ENCODE peak calls at places on chromosomes 1 and 21, in seven cellular contexts. One of them, this sample, is unnamed.
A peak's percentile ranks its signal among the peaks of the same experiment; 100 is the strongest.

GRCh38 chr1:88678405-88678804 is 5.7 kb upstream of the PKN2 start:
- DNase-seq in K562: peak; percentile 55
- DNase-seq in GM12892: no peak
- DNase-seq in SK-N-SH: no peak
- DNase-seq in GM12878: no peak
- DNase-seq in H1: no peak
- DNase-seq in HepG2: no peak
- DNase-seq in this sample: no peak

GRCh38 chr1:161791889-161792655 is 26.0 kb downstream of the ATF6 start:
- DNase-seq in K562: no peak
- DNase-seq in GM12892: no peak
- DNase-seq in SK-N-SH: no peak
- DNase-seq in GM12878: no peak
- DNase-seq in H1: no peak
- DNase-seq in HepG2: no peak
- DNase-seq in this sample: no peak

GRCh38 chr1:159011701-159012100 is 2.0 kb downstream of the IFI16 start:
- DNase-seq in K562: no peak
- DNase-seq in GM12892: no peak
- DNase-seq in SK-N-SH: no peak
- DNase-seq in GM12878: no peak
- DNase-seq in H1: no peak
- DNase-seq in HepG2: no peak
- DNase-seq in this sample: no peak

GRCh38 chr1:219130536-219130935 is 43.1 kb upstream of the LYPLAL1 start:
- DNase-seq in K562: no peak
- DNase-seq in GM12892: no peak
- DNase-seq in SK-N-SH: no peak
- DNase-seq in GM12878: no peak
- DNase-seq in H1: no peak
- DNase-seq in HepG2: no peak
- DNase-seq in this sample: no peak

GRCh38 chr1:207752456-207753132 is 740 bp downstream of the CD46 start:
- DNase-seq in K562: peak; percentile 60
- DNase-seq in GM12892: peak; percentile 7
- DNase-seq in SK-N-SH: peak; percentile 28
- DNase-seq in GM12878: no peak
- DNase-seq in H1: no peak
- DNase-seq in HepG2: peak; percentile 87
- DNase-seq in this sample: peak; percentile 16

GRCh38 chr1:229410692-229411433 is 23.0 kb downstream of the ACTA1 start:
- DNase-seq in K562: peak; percentile 44
- DNase-seq in GM12892: no peak
- DNase-seq in SK-N-SH: peak; percentile 86
- DNase-seq in GM12878: no peak
- DNase-seq in H1: no peak
- DNase-seq in HepG2: no peak
- DNase-seq in this sample: no peak

GRCh38 chr1:10210841-10211804 is 753 bp downstream of the KIF1B start:
- DNase-seq in K562: peak; percentile 67
- DNase-seq in GM12892: peak; percentile 32
- DNase-seq in SK-N-SH: peak; percentile 76
- DNase-seq in GM12878: no peak
- DNase-seq in H1: no peak
- DNase-seq in HepG2: peak; percentile 77
- DNase-seq in this sample: peak; percentile 31

GRCh38 chr1:110524311-110525249 is 5.6 kb upstream of the KCNA10 start:
- DNase-seq in K562: peak; percentile 70
- DNase-seq in GM12892: peak; percentile 43
- DNase-seq in SK-N-SH: peak; percentile 80
- DNase-seq in GM12878: no peak
- DNase-seq in H1: peak; percentile 53
- DNase-seq in HepG2: peak; percentile 21
- DNase-seq in this sample: peak; percentile 53

GRCh38 chr21:34613679-34614442 is 1.1 kb downstream of the RCAN1 start:
- DNase-seq in K562: peak; percentile 33
- DNase-seq in GM12892: no peak
- DNase-seq in SK-N-SH: peak; percentile 21
- DNase-seq in GM12878: no peak
- DNase-seq in H1: no peak
- DNase-seq in HepG2: no peak
- DNase-seq in this sample: no peak

GRCh38 chr1:161763522-161764098 is 2.5 kb upstream of the ATF6 start:
- DNase-seq in K562: peak; percentile 71
- DNase-seq in GM12892: no peak
- DNase-seq in SK-N-SH: peak; percentile 20
- DNase-seq in GM12878: no peak
- DNase-seq in H1: no peak
- DNase-seq in HepG2: peak; percentile 46
- DNase-seq in this sample: no peak

GRCh38 chr21:45580576-45581321 is 38.5 kb upstream of the SLC19A1 start:
- DNase-seq in K562: no peak
- DNase-seq in GM12892: no peak
- DNase-seq in SK-N-SH: peak; percentile 27
- DNase-seq in GM12878: no peak
- DNase-seq in H1: no peak
- DNase-seq in HepG2: no peak
- DNase-seq in this sample: no peak

GRCh38 chr1:170664283-170664827 is 424 bp downstream of the PRRX1 start:
- DNase-seq in K562: no peak
- DNase-seq in GM12892: no peak
- DNase-seq in SK-N-SH: peak; percentile 53
- DNase-seq in GM12878: no peak
- DNase-seq in H1: no peak
- DNase-seq in HepG2: no peak
- DNase-seq in this sample: no peak

GRCh38 chr1:236535656-236536293 is 12.0 kb downstream of the LGALS8 start:
- DNase-seq in K562: no peak
- DNase-seq in GM12892: no peak
- DNase-seq in SK-N-SH: peak; percentile 57
- DNase-seq in GM12878: no peak
- DNase-seq in H1: no peak
- DNase-seq in HepG2: no peak
- DNase-seq in this sample: no peak

GRCh38 chr1:214446772-214447556 is 104.4 kb downstream of the PTPN14 start:
- DNase-seq in K562: no peak
- DNase-seq in GM12892: no peak
- DNase-seq in SK-N-SH: peak; percentile 42
- DNase-seq in GM12878: no peak
- DNase-seq in H1: peak; percentile 82
- DNase-seq in HepG2: peak; percentile 85
- DNase-seq in this sample: no peak

GRCh38 chr1:78237364-78237916 is 191.7 kb downstream of the GIPC2 start:
- DNase-seq in K562: no peak
- DNase-seq in GM12892: no peak
- DNase-seq in SK-N-SH: no peak
- DNase-seq in GM12878: no peak
- DNase-seq in H1: peak; percentile 77
- DNase-seq in HepG2: no peak
- DNase-seq in this sample: no peak

GRCh38 chr1:206770531-206771352 is at the start of gene IL19:
- DNase-seq in K562: peak; percentile 37
- DNase-seq in GM12892: no peak
- DNase-seq in SK-N-SH: no peak
- DNase-seq in GM12878: no peak
- DNase-seq in H1: no peak
- DNase-seq in HepG2: no peak
- DNase-seq in this sample: no peak

GRCh38 chr1:180816132-180816531 is 96.6 kb upstream of the KIAA1614 start:
- DNase-seq in K562: peak; percentile 64
- DNase-seq in GM12892: no peak
- DNase-seq in SK-N-SH: no peak
- DNase-seq in GM12878: no peak
- DNase-seq in H1: no peak
- DNase-seq in HepG2: no peak
- DNase-seq in this sample: no peak

GRCh38 chr1:40241372-40241771 is 6.4 kb upstream of the TMCO2 start:
- DNase-seq in K562: no peak
- DNase-seq in GM12892: no peak
- DNase-seq in SK-N-SH: no peak
- DNase-seq in GM12878: no peak
- DNase-seq in H1: no peak
- DNase-seq in HepG2: no peak
- DNase-seq in this sample: no peak

GRCh38 chr21:39118061-39118460 is 65.2 kb downstream of the PSMG1 start:
- DNase-seq in K562: no peak
- DNase-seq in GM12892: no peak
- DNase-seq in SK-N-SH: no peak
- DNase-seq in GM12878: no peak
- DNase-seq in H1: no peak
- DNase-seq in HepG2: no peak
- DNase-seq in this sample: no peak

GRCh38 chr21:39116761-39117425 is 66.4 kb downstream of the PSMG1 start:
- DNase-seq in K562: no peak
- DNase-seq in GM12892: no peak
- DNase-seq in SK-N-SH: no peak
- DNase-seq in GM12878: no peak
- DNase-seq in H1: no peak
- DNase-seq in HepG2: no peak
- DNase-seq in this sample: no peak

GRCh38 chr21:39115659-39116235 is 67.5 kb downstream of the PSMG1 start:
- DNase-seq in K562: peak; percentile 36
- DNase-seq in GM12892: no peak
- DNase-seq in SK-N-SH: no peak
- DNase-seq in GM12878: no peak
- DNase-seq in H1: no peak
- DNase-seq in HepG2: peak; percentile 49
- DNase-seq in this sample: no peak

GRCh38 chr21:39117571-39117970 is 65.7 kb downstream of the PSMG1 start:
- DNase-seq in K562: no peak
- DNase-seq in GM12892: no peak
- DNase-seq in SK-N-SH: no peak
- DNase-seq in GM12878: no peak
- DNase-seq in H1: no peak
- DNase-seq in HepG2: no peak
- DNase-seq in this sample: no peak

GRCh38 chr21:39114871-39115658 is 68.2 kb downstream of the PSMG1 start:
- DNase-seq in K562: no peak
- DNase-seq in GM12892: no peak
- DNase-seq in SK-N-SH: no peak
- DNase-seq in GM12878: no peak
- DNase-seq in H1: no peak
- DNase-seq in HepG2: peak; percentile 29
- DNase-seq in this sample: no peak
- TF ChIP-seq TAF1 in K562: no peak
- TF ChIP-seq TAF1 in GM12892: no peak
- TF ChIP-seq TAF1 in SK-N-SH: no peak
- TF ChIP-seq TAF1 in GM12878: no peak
- TF ChIP-seq TAF1 in H1: no peak
- TF ChIP-seq TAF1 in HepG2: no peak
- TF ChIP-seq TAF1 in this sample: no peak

GRCh38 chr1:93680121-93681094 is 1.2 kb downstream of the BCAR3 start:
- DNase-seq in K562: peak; percentile 76
- DNase-seq in GM12892: peak; percentile 77
- DNase-seq in SK-N-SH: peak; percentile 80
- DNase-seq in GM12878: no peak
- DNase-seq in H1: peak; percentile 50
- DNase-seq in HepG2: peak; percentile 72
- DNase-seq in this sample: peak; percentile 72
- TF ChIP-seq POLR2AphosphoS5 in K562: no peak
- TF ChIP-seq POLR2AphosphoS5 in GM12892: no peak
- TF ChIP-seq POLR2AphosphoS5 in SK-N-SH: peak; percentile 72
- TF ChIP-seq POLR2AphosphoS5 in GM12878: no peak
- TF ChIP-seq POLR2AphosphoS5 in H1: peak; percentile 33
- TF ChIP-seq POLR2AphosphoS5 in HepG2: no peak
- TF ChIP-seq POLR2AphosphoS5 in this sample: no peak

DNA sequence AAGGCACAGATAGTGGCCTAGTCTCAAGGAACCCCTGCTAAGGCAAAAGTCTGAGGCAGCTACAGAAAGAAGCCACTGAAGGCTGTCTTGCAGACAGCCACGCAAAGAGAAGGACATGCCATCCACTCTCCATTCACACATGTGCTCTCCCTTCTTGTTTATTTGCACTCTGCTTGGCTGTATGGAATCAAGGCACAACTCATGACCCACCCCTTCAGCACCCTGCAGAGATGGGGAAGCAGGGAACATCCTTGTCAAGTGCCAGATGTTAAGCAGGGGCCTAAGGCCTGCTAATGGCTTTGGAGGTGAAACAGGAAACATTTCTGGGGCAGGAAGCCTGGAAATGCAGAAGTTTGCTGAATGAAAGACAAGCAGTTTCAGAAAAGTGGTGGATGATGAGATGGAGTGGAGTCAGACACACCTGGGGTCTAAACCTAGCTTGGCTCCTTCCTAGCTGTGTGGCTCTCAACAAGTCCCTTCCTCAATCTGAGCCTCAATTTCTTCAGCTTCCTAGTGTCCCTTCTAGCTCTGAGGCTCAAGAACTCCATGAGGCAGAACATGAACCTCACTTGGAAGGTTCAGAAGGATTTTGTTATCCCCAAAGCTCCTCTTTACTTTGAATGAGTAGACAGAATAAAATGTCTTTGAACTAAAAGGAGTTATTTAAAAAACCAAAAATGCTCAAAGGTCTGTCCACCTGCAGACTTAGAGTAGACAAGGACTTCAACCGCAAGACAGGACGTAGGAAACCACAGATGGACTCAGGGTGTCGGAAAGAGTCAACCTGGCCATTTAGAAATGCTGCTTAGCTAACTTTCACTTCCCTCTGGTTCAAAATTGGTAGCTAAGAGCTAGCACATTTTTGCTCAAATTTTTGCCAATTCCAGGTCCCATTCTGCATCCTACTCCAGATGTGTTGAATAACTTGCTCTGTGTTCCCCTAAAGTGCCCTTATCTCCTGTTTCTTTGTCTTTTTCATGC is 283.1 kb downstream of the PLPP3 start:
- DNase-seq in K562: no peak
- DNase-seq in GM12892: no peak
- DNase-seq in SK-N-SH: no peak
- DNase-seq in GM12878: peak; percentile 5
- DNase-seq in H1: no peak
- DNase-seq in HepG2: no peak
- DNase-seq in this sample: no peak
- TF ChIP-seq TAF1 in K562: no peak
- TF ChIP-seq TAF1 in GM12892: no peak
- TF ChIP-seq TAF1 in SK-N-SH: no peak
- TF ChIP-seq TAF1 in GM12878: no peak
- TF ChIP-seq TAF1 in H1: no peak
- TF ChIP-seq TAF1 in HepG2: no peak
- TF ChIP-seq TAF1 in this sample: no peak

GRCh38 chr1:89821322-89822108 is 683 bp downstream of the LRRC8D start:
- DNase-seq in K562: peak; percentile 81
- DNase-seq in GM12892: peak; percentile 65
- DNase-seq in SK-N-SH: peak; percentile 85
- DNase-seq in GM12878: no peak
- DNase-seq in H1: no peak
- DNase-seq in HepG2: peak; percentile 62
- DNase-seq in this sample: peak; percentile 70

GRCh38 chr1:89820423-89821321 is at the start of gene LRRC8D:
- DNase-seq in K562: peak; percentile 85
- DNase-seq in GM12892: peak; percentile 72
- DNase-seq in SK-N-SH: peak; percentile 96
- DNase-seq in GM12878: no peak
- DNase-seq in H1: no peak
- DNase-seq in HepG2: peak; percentile 79
- DNase-seq in this sample: peak; percentile 74

GRCh38 chr1:89823679-89824292 is 3.0 kb downstream of the LRRC8D start:
- DNase-seq in K562: peak; percentile 86
- DNase-seq in GM12892: no peak
- DNase-seq in SK-N-SH: no peak
- DNase-seq in GM12878: no peak
- DNase-seq in H1: no peak
- DNase-seq in HepG2: no peak
- DNase-seq in this sample: no peak

GRCh38 chr1:89822109-89822962 is 1.5 kb downstream of the LRRC8D start:
- DNase-seq in K562: peak; percentile 58
- DNase-seq in GM12892: no peak
- DNase-seq in SK-N-SH: peak; percentile 28
- DNase-seq in GM12878: no peak
- DNase-seq in H1: no peak
- DNase-seq in HepG2: no peak
- DNase-seq in this sample: no peak

GRCh38 chr1:89822999-89823628 is 2.3 kb downstream of the LRRC8D start:
- DNase-seq in K562: peak; percentile 63
- DNase-seq in GM12892: no peak
- DNase-seq in SK-N-SH: no peak
- DNase-seq in GM12878: no peak
- DNase-seq in H1: no peak
- DNase-seq in HepG2: no peak
- DNase-seq in this sample: no peak
- TF ChIP-seq POLR2AphosphoS5 in K562: no peak
- TF ChIP-seq POLR2AphosphoS5 in GM12892: no peak
- TF ChIP-seq POLR2AphosphoS5 in SK-N-SH: no peak
- TF ChIP-seq POLR2AphosphoS5 in GM12878: no peak
- TF ChIP-seq POLR2AphosphoS5 in H1: no peak
- TF ChIP-seq POLR2AphosphoS5 in HepG2: no peak
- TF ChIP-seq POLR2AphosphoS5 in this sample: no peak